ENCODE peak calls at places on chromosomes 3 and 15, in nine cellular contexts. A is CD8-positive, alpha-beta T cell; L is NCI-H1105; T is T-cell; U is stimulated activated naive CD4-positive, alpha-beta T cell; J is HT1080; C is NCI-H524 treated with DMSO at 0.1 percent for 48 hours; Z is psoas muscle; X is activated CD4-positive, alpha-beta T cell treated with anti-CD3 and anti-CD28 coated beads, Interleukin-2, amount 50 U/mL, for 4 hours. S is an unnamed sample.

GRCh38 chr3:47283193-47283537 is 421 bp downstream of the KLHL18 start:
- DNase-seq in X (peak; percentile 32), Z (peak; percentile 54), U (no peak), L (no peak), J (no peak), A (no peak), C (no peak), T (peak; percentile 11), S (no peak)

GRCh38 chr3:18648868-18649450 is 223.8 kb upstream of the SATB1 start:
- DNase-seq in A (no peak), J (no peak), L (no peak), T (no peak), Z (no peak), C (no peak), X (no peak), U (no peak), S (no peak)

GRCh38 chr15:90213123-90213817 is 12.1 kb downstream of the SEMA4B start:
- DNase-seq in X (no peak), T (no peak), Z (no peak), J (no peak), C (peak; percentile 66), U (no peak), L (no peak), A (no peak), S (no peak)

GRCh38 chr15:40252438-40253178 is 13.7 kb downstream of the PAK6 start:
- DNase-seq in X (no peak), L (peak; percentile 64), Z (peak; percentile 65), A (no peak), C (no peak), U (no peak), J (no peak), T (no peak), S (no peak)

GRCh38 chr15:38624248-38625214 is 59.9 kb upstream of the RASGRP1 start:
- DNase-seq in J (no peak), U (no peak), T (no peak), C (no peak), X (no peak), A (no peak), Z (no peak), L (no peak), S (no peak)

GRCh38 chr3:134527037-134527436 is 41.2 kb downstream of the CEP63 start:
- DNase-seq in Z (no peak), T (no peak), X (no peak), A (no peak), C (no peak), U (no peak), L (no peak), J (peak; percentile 17), S (no peak)

GRCh38 chr3:123421353-123422174 is 27.3 kb downstream of the ADCY5 start:
- DNase-seq in X (no peak), T (no peak), U (no peak), C (no peak), L (peak; percentile 64), Z (peak; percentile 69), A (no peak), J (no peak), S (no peak)

GRCh38 chr15:75725021-75725718 is 12.5 kb upstream of the CSPG4 start:
- DNase-seq in T (no peak), Z (peak; percentile 26), J (no peak), L (no peak), A (no peak), X (no peak), C (no peak), U (no peak), S (no peak)

GRCh38 chr3:46371802-46372340 is 1.1 kb downstream of the CCR5 start:
- DNase-seq in X (no peak), J (no peak), T (no peak), L (no peak), C (no peak), Z (no peak), U (no peak), A (no peak), S (no peak)

GRCh38 chr15:68715111-68715510 is 105.6 kb downstream of the ANP32A start:
- DNase-seq in T (no peak), A (no peak), Z (no peak), U (no peak), X (no peak), J (no peak), C (no peak), L (no peak), S (no peak)

GRCh38 chr15:34512628-34513027 is 70.8 kb downstream of the GOLGA8B start:
- DNase-seq in X (no peak), C (no peak), T (no peak), L (no peak), J (no peak), A (no peak), Z (no peak), U (no peak), S (no peak)

GRCh38 chr15:38217788-38218609 is 34.6 kb upstream of the SPRED1 start:
- DNase-seq in X (no peak), C (peak; percentile 99), J (no peak), L (no peak), T (no peak), Z (no peak), A (no peak), U (no peak), S (no peak)

GRCh38 chr15:23565395-23566069 is at the start of gene MKRN3:
- DNase-seq in X (peak; percentile 5), C (peak; percentile 83), T (peak; percentile 9), J (peak; percentile 86), Z (peak; percentile 70), L (no peak), A (peak; percentile 41), U (peak; percentile 38), S (peak; percentile 7)

GRCh38 chr3:8663177-8664061 is 18.8 kb upstream of the SSUH2 start:
- DNase-seq in A (no peak), J (peak; percentile 72), X (no peak), T (no peak), L (peak; percentile 35), C (no peak), Z (peak; percentile 57), U (no peak), S (no peak)

GRCh38 chr15:55897560-55898336 is 95.7 kb downstream of the NEDD4 start:
- DNase-seq in U (no peak), X (no peak), Z (peak; percentile 63), J (peak; percentile 51), L (peak; percentile 9), T (no peak), C (peak; percentile 17), A (no peak), S (no peak)

GRCh38 chr3:26657406-26657976 is 34.9 kb downstream of the LRRC3B start:
- DNase-seq in X (no peak), T (no peak), Z (no peak), A (no peak), J (peak; percentile 65), U (no peak), L (no peak), C (no peak), S (no peak)

GRCh38 chr3:114409291-114409690 is 115.5 kb downstream of the TIGIT start:
- DNase-seq in A (no peak), L (no peak), X (no peak), J (no peak), Z (no peak), C (no peak), U (no peak), T (no peak), S (no peak)

GRCh38 chr3:43872301-43872700 is 181.6 kb downstream of the ABHD5 start:
- DNase-seq in A (no peak), Z (no peak), T (no peak), X (no peak), L (no peak), C (no peak), U (no peak), J (peak; percentile 98), S (peak; percentile 85)

GRCh38 chr3:19891740-19892139 is 42.3 kb downstream of the EFHB start:
- DNase-seq in X (no peak), L (no peak), C (no peak), U (no peak), J (peak; percentile 73), Z (no peak), T (no peak), A (no peak), S (peak; percentile 46)

GRCh38 chr3:67291287-67292252 is 293.5 kb downstream of the KBTBD8 start:
- DNase-seq in C (no peak), U (no peak), J (no peak), T (no peak), L (no peak), Z (no peak), A (no peak), X (no peak), S (no peak)

GRCh38 chr3:170610321-170610884 is 24.5 kb upstream of the SLC7A14 start:
- DNase-seq in X (no peak), L (no peak), A (no peak), C (no peak), J (no peak), Z (no peak), T (no peak), U (no peak), S (no peak)

S was measured in skeletal muscle cell.